ENCODE peak calls at places on chromosomes 5 and 9, in six cellular contexts. K, E, A, P, S and V are unnamed samples.

GRCh38 chr9:76255781-76256455 is 138.3 kb downstream of the RFK start:
- DNase-seq in K (peak), E (no peak), A (peak), P (no peak), S (peak), V (peak)

GRCh38 chr9:71004196-71004595 is 117.2 kb downstream of the TRPM3 start:
- DNase-seq in K (no peak), E (no peak), A (no peak), P (no peak), S (no peak), V (no peak)

GRCh38 chr9:111926421-111926875 is 29.8 kb downstream of the UGCG start:
- DNase-seq in K (no peak), E (peak), A (no peak), P (no peak), S (peak), V (peak)

GRCh38 chr5:37900692-37901091 is 60.9 kb upstream of the GDNF start:
- DNase-seq in K (no peak), E (no peak), A (peak), P (no peak), S (peak), V (peak)

GRCh38 chr9:82154573-82154972 is 166.0 kb downstream of the SPATA31D1 start:
- DNase-seq in K (no peak), E (no peak), A (no peak), P (no peak), S (no peak), V (no peak)

GRCh38 chr5:155200608-155201007 is 187.1 kb downstream of the KIF4B start:
- DNase-seq in K (no peak), E (no peak), A (no peak), P (no peak), S (no peak), V (no peak)

GRCh38 chr9:79673614-79674013 is 101.8 kb downstream of the TLE4 start:
- DNase-seq in K (no peak), E (no peak), A (no peak), P (no peak), S (no peak), V (no peak)

GRCh38 chr9:34553511-34554021 is 30.8 kb upstream of the ENHO start:
- DNase-seq in K (no peak), E (no peak), A (no peak), P (no peak), S (no peak), V (no peak)

GRCh38 chr5:54013556-54014157 is 296.7 kb downstream of the ARL15 start:
- DNase-seq in K (peak), E (no peak), A (no peak), P (no peak), S (no peak), V (no peak)

GRCh38 chr5:53397845-53398244 is 82.6 kb upstream of the FST start:
- DNase-seq in K (no peak), E (no peak), A (no peak), P (no peak), S (no peak), V (no peak)

GRCh38 chr9:297104-297794 is 82.6 kb downstream of the DOCK8 start:
- DNase-seq in K (peak), E (no peak), A (peak), P (no peak), S (peak), V (peak)

GRCh38 chr5:93717162-93717561 is 24.2 kb downstream of the POU5F2 start:
- DNase-seq in K (no peak), E (no peak), A (no peak), P (no peak), S (peak), V (peak)

GRCh38 chr9:115373000-115373709 is 255.2 kb upstream of the TNC start:
- DNase-seq in K (peak), E (no peak), A (no peak), P (no peak), S (no peak), V (no peak)

GRCh38 chr9:128724744-128725211 is 851 bp upstream of the ZDHHC12 start:
- DNase-seq in K (peak), E (peak), A (peak), P (peak), S (peak), V (peak)

GRCh38 chr5:124887223-124887622 is 140.8 kb upstream of the ZNF608 start:
- DNase-seq in K (no peak), E (no peak), A (no peak), P (no peak), S (peak), V (peak)

GRCh38 chr5:139494832-139495231 is 12.3 kb upstream of the STING1 start:
- DNase-seq in K (no peak), E (no peak), A (no peak), P (no peak), S (no peak), V (no peak)

GRCh38 chr5:94690778-94691177 is 72.3 kb downstream of the SLF1 start:
- DNase-seq in K (no peak), E (no peak), A (peak), P (no peak), S (no peak), V (peak)

GRCh38 chr5:180206993-180207392 is 2.0 kb downstream of the RASGEF1C start:
- DNase-seq in K (no peak), E (no peak), A (peak), P (no peak), S (no peak), V (no peak)